ENCODE peak calls at places on chromosomes 16 and 17, in five cellular contexts. F is stimulated activated CD8-positive, alpha-beta memory T cell treated with anti-CD3 and anti-CD28 coated beads, Interleukin-7, amount 100 ng/mL, for 1 hour; A is neural progenitor cell; I is uterus; R is EL. V is an unnamed sample.

GRCh38 chr17:46739982-46740381 is 78.5 kb downstream of the WNT3 start:
- DNase-seq in R (peak), A (no peak), I (no peak), F (no peak), V (no peak)

GRCh38 chr17:2965621-2966275 is 97.7 kb downstream of the OR1D5 start:
- DNase-seq in R (peak), F (no peak), A (no peak), I (no peak), V (no peak)

GRCh38 chr17:80644588-80644987 is 100.0 kb downstream of the RPTOR start:
- DNase-seq in F (no peak), A (no peak), I (no peak), R (peak), V (no peak)

GRCh38 chr16:4733747-4734062 is 366 bp downstream of the ANKS3 start:
- DNase-seq in R (no peak), F (no peak), A (no peak), I (no peak), V (no peak)

GRCh38 chr17:82412535-82413520 is 5.3 kb upstream of the HEXD start:
- DNase-seq in R (no peak), A (no peak), I (no peak), F (no peak), V (no peak)

GRCh38 chr17:19766421-19767270 is 18.5 kb upstream of the ALDH3A1 start:
- DNase-seq in I (peak), R (peak), F (peak), A (peak), V (peak)

GRCh38 chr17:7763919-7764318 is 46.4 kb downstream of the DNAH2 start:
- DNase-seq in A (no peak), I (no peak), R (no peak), F (no peak), V (no peak)

GRCh38 chr17:80209765-80210164 is 10.4 kb downstream of the SGSH start:
- DNase-seq in R (no peak), A (no peak), F (no peak), I (no peak), V (no peak)

GRCh38 chr16:15650019-15650697 is at the start of gene NDE1:
- DNase-seq in R (peak), I (peak), F (peak), A (peak), V (peak)

GRCh38 chr17:14212401-14212800 is 24.3 kb downstream of the CDRT15 start:
- DNase-seq in A (no peak), I (no peak), F (no peak), R (no peak), V (no peak)

GRCh38 chr17:17924857-17925250 is 47.3 kb downstream of the TOM1L2 start:
- DNase-seq in A (no peak), R (no peak), F (no peak), I (no peak), V (no peak)

GRCh38 chr17:42675348-42675983 is 1.3 kb downstream of the PLEKHH3 start:
- DNase-seq in R (peak), F (no peak), A (no peak), I (no peak), V (no peak)

GRCh38 chr16:30398660-30399434 is 3.6 kb downstream of the ZNF48 start:
- DNase-seq in F (no peak), R (no peak), A (peak), I (no peak), V (no peak)

GRCh38 chr16:48608871-48609452 is 1.0 kb downstream of the N4BP1 start:
- DNase-seq in R (no peak), A (no peak), F (no peak), I (peak), V (no peak)

GRCh38 chr17:75181608-75182318 is 996 bp downstream of the SUMO2 start:
- DNase-seq in F (no peak), R (peak), A (peak), I (no peak), V (peak)

GRCh38 chr17:78502611-78503148 is 74.5 kb downstream of the DNAH17 start:
- DNase-seq in A (no peak), F (no peak), I (no peak), R (no peak), V (no peak)

GRCh38 chr16:26240807-26241206 is 549.0 kb downstream of the HS3ST4 start:
- DNase-seq in F (no peak), R (no peak), A (no peak), I (no peak), V (no peak)

GRCh38 chr16:72112452-72112792 is 18.8 kb downstream of the DHX38 start:
- DNase-seq in A (no peak), F (no peak), R (no peak), I (no peak), V (no peak)

GRCh38 chr17:8018436-8018835 is 16.0 kb downstream of the GUCY2D start:
- DNase-seq in A (no peak), I (no peak), F (no peak), R (no peak), V (no peak)